ENCODE peak calls at places on chromosomes 4 and X, in five cellular contexts. N is HCT116, V is K562, S is SK-N-SH, B is GM23338. J is an unnamed sample.

GRCh38 chr4:128831526-128832252 is 22.2 kb downstream of the JADE1 start:
- DNase-seq in N (no peak), V (no peak), S (peak), B (peak), J (no peak)

GRCh38 chr4:8507251-8507570 is 66.6 kb downstream of the TRMT44 start:
- DNase-seq in N (no peak), V (no peak), S (no peak), B (no peak), J (no peak)

GRCh38 chrX:119468930-119469635 is 839 bp downstream of the SLC25A5 start:
- DNase-seq in N (peak), V (peak), S (peak), B (peak), J (peak)

GRCh38 chr4:22179124-22179874 is 230.7 kb upstream of the KCNIP4 start:
- DNase-seq in N (no peak), V (no peak), S (no peak), B (no peak), J (peak)

GRCh38 chrX:1581132-1581531 is 10.3 kb upstream of the AKAP17A start:
- DNase-seq in N (no peak), V (peak), S (peak), B (peak), J (peak)

GRCh38 chr4:8917868-8918783 is 46.5 kb upstream of the HMX1 start:
- DNase-seq in N (peak), V (peak), S (peak), B (peak), J (peak)

GRCh38 chrX:154029439-154029838 is 9.7 kb upstream of the IRAK1 start:
- DNase-seq in N (no peak), V (no peak), S (no peak), B (no peak), J (no peak)

GRCh38 chrX:21741869-21742701 is 15.8 kb downstream of the SMPX start:
- DNase-seq in N (no peak), V (no peak), S (no peak), B (no peak), J (no peak)

GRCh38 chr4:119124314-119124713 is 11.3 kb upstream of the MYOZ2 start:
- DNase-seq in N (no peak), V (no peak), S (no peak), B (no peak), J (peak)

GRCh38 chr4:68861057-68861456 is 45.3 kb downstream of the UGT2B10 start:
- DNase-seq in N (no peak), V (no peak), S (no peak), B (no peak), J (no peak)

GRCh38 chr4:17797808-17798207 is 12.7 kb downstream of the DCAF16 start:
- DNase-seq in N (no peak), V (no peak), S (no peak), B (no peak), J (no peak)

DNA sequence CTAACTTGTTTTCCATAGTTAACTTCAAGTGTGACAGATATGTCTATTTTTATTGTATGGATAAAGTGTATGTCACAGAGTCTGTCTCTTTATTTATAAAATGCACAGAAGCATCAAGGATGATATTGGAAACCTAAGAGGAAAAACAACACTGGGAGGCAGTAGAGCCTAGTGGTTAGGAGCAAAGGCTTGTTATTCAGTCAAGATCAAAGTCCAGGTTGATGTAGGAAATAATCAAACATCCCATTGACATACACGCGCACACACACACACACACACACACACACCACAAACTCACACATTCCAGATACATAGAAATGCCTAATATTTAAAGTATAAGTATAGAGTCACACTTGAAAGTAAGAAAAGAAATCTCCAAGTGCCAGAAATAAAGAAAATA is 206.8 kb downstream of the CHRDL1 start:
- DNase-seq in N (no peak), V (no peak), S (no peak), B (no peak), J (no peak)
- TF ChIP-seq CTCF in N (no peak), V (no peak), S (no peak), B (no peak), J (no peak)

GRCh38 chr4:1249148-1249730 is 309 bp upstream of the CTBP1 start:
- DNase-seq in N (peak), V (peak), S (peak), B (peak), J (peak)

GRCh38 chr4:1246901-1247810 is 1.8 kb downstream of the CTBP1 start:
- DNase-seq in N (no peak), V (peak), S (peak), B (peak), J (no peak)

GRCh38 chr4:1248262-1249147 is at the start of gene CTBP1:
- DNase-seq in N (peak), V (peak), S (peak), B (peak), J (peak)

GRCh38 chr4:1246111-1246881 is 2.6 kb downstream of the CTBP1 start:
- DNase-seq in N (no peak), V (no peak), S (peak), B (no peak), J (no peak)

GRCh38 chr4:1247811-1248261 is 1.1 kb downstream of the CTBP1 start:
- DNase-seq in N (no peak), V (peak), S (no peak), B (no peak), J (no peak)
- H2AFZ ChIP-seq in N (no peak), V (peak), S (no peak), B (no peak), J (no peak)

DNA sequence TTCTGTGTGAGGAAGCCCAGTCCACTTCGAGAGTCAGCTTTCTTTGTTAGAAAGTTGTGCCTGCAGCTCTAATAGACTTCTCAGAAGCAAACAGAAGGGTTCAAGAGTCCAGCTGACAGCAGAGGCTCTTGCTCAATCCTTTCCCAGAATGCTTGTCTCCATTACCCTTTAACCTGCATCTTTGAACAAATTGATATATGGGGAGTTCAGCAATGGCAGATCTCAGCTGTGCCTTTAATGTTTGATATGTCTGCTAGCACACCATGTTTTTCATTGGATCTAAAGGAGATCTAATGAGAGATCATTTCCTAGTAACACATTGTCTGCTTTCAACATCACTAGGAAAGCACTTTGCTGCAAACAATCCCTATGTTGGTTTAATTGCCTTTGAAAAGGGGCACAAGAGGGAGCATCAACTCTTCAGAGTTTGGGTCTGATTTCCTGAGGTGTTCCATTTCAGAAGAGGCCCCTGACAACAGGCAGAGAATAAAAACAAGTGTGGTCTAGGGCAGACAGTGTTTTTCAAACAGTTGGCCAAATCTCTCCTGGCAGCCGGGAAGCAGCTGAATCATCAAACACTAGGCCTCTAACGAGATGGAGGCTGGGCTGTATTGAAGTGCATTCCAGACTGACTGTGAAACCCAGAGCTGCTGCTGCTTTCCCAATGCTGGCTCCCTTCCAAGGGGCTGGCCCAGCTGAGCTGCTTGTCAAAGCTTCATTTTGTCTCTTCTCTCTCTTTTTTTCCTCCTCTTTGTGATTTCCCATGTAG is 55.6 kb downstream of the LUZP4 start:
- DNase-seq in N (peak), V (no peak), S (peak), B (peak), J (peak)
- TF ChIP-seq POLR2AphosphoS5 in N (no peak), V (no peak), S (peak), B (no peak), J (no peak)

GRCh38 chr4:23614284-23614892 is 275.5 kb downstream of the PPARGC1A start:
- DNase-seq in N (no peak), V (no peak), S (peak), B (peak), J (no peak)
- TF ChIP-seq CTCF in N (no peak), V (no peak), S (peak), B (peak), J (no peak)

GRCh38 chrX:46244451-46244850 is 300.8 kb downstream of the ZNF674 start:
- DNase-seq in N (no peak), V (no peak), S (no peak), B (no peak), J (no peak)
- H2AFZ ChIP-seq in N (no peak), V (no peak), S (no peak), B (no peak), J (no peak)

GRCh38 chrX:40012039-40012799 is 85.5 kb downstream of the BCOR start:
- DNase-seq in N (no peak), V (no peak), S (no peak), B (peak), J (peak)
- TF ChIP-seq POLR2AphosphoS5 in N (no peak), V (no peak), S (no peak), B (no peak), J (no peak)

DNA sequence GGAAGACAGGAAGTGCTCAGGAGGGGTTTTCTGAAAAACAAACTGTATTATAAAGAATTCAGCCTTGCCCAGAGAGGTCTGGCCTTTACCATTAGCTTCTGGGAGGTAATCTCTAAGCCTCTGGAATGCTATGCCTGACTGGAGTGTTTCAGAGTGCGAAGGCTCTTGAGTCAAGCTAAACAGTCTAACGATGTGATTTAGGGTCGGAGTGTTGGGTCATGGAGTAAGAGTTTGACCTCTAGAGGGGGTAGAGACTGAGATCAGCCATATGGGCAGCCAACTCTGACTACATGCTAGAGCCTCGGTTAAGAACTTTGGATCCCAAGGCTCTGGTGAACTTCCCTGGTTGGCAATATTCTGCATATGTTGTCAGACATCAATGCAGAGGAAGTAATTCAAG is 15.0 kb downstream of the BOD1L1 start:
- DNase-seq in N (no peak), V (no peak), S (no peak), B (peak), J (no peak)
- TF ChIP-seq CTCF in N (no peak), V (no peak), S (no peak), B (peak), J (no peak)